ENCODE peak calls at places on chromosomes 5 and 9, in eight cellular contexts. N, F, K, P, U, G, X and V are unnamed samples.

GRCh38 chr9:132502480-132502879 is 79.9 kb upstream of the BARHL1 start:
- DNase-seq in N (no peak), U (no peak), F (no peak), X (no peak), G (no peak), K (no peak), P (no peak), V (no peak)

GRCh38 chr9:15357050-15357653 is 50.1 kb upstream of the TTC39B start:
- DNase-seq in G (no peak), U (no peak), F (no peak), X (no peak), P (peak), K (no peak), N (peak), V (no peak)

GRCh38 chr5:96468956-96469355 is 35.9 kb upstream of the PCSK1 start:
- DNase-seq in X (no peak), P (no peak), F (no peak), U (no peak), G (no peak), N (no peak), K (no peak), V (no peak)

GRCh38 chr9:133958756-133959155 is 33.4 kb downstream of the VAV2 start:
- DNase-seq in G (no peak), N (no peak), F (no peak), P (no peak), X (no peak), K (no peak), U (no peak), V (no peak)

GRCh38 chr9:88387733-88388202 is 476 bp upstream of the SPIN1 start:
- DNase-seq in N (peak), U (peak), F (peak), P (peak), X (peak), K (peak), G (peak), V (peak)

GRCh38 chr5:133844836-133845235 is 123.6 kb downstream of the C5orf15 start:
- DNase-seq in X (no peak), U (no peak), K (no peak), P (no peak), N (no peak), G (no peak), F (no peak), V (no peak)

GRCh38 chr9:136095495-136096058 is 488 bp upstream of the NACC2 start:
- DNase-seq in X (no peak), F (peak), K (no peak), N (peak), U (no peak), P (no peak), G (no peak), V (no peak)

GRCh38 chr9:7243838-7244237 is 486.1 kb downstream of the KDM4C start:
- DNase-seq in G (no peak), K (no peak), X (no peak), F (no peak), P (no peak), N (no peak), U (no peak), V (no peak)

GRCh38 chr9:89012294-89013042 is 21.2 kb downstream of the S1PR3 start:
- DNase-seq in U (no peak), F (no peak), P (no peak), X (no peak), G (no peak), K (no peak), N (no peak), V (no peak)

GRCh38 chr5:135847976-135848375 is 13.5 kb downstream of the SLC25A48 start:
- DNase-seq in G (no peak), X (no peak), N (no peak), F (no peak), K (no peak), U (no peak), P (no peak), V (no peak)

GRCh38 chr5:129361441-129362025 is 98.6 kb upstream of the ADAMTS19 start:
- DNase-seq in X (no peak), N (no peak), K (peak), G (peak), P (no peak), U (no peak), F (peak), V (no peak)

GRCh38 chr5:175752826-175753535 is 95.1 kb downstream of the HRH2 start:
- DNase-seq in P (no peak), U (no peak), F (no peak), N (no peak), G (no peak), K (no peak), X (no peak), V (no peak)

GRCh38 chr5:114192108-114192507 is 169.8 kb upstream of the KCNN2 start:
- DNase-seq in N (no peak), P (no peak), G (no peak), X (no peak), F (no peak), U (no peak), K (no peak), V (no peak)

GRCh38 chr5:157265714-157266285 is at the start of gene CYFIP2:
- DNase-seq in P (peak), X (peak), G (no peak), N (peak), K (no peak), F (peak), U (peak), V (peak)

GRCh38 chr5:33901176-33901575 is 9.4 kb upstream of the ADAMTS12 start:
- DNase-seq in F (no peak), P (no peak), X (no peak), K (peak), N (no peak), U (no peak), G (no peak), V (no peak)

GRCh38 chr9:116271991-116272390 is 118.4 kb downstream of the PAPPA start:
- DNase-seq in U (no peak), X (no peak), N (no peak), P (no peak), G (no peak), F (no peak), K (no peak), V (no peak)

GRCh38 chr5:123754167-123754840 is 242.3 kb downstream of the CSNK1G3 start:
- DNase-seq in U (peak), X (peak), G (peak), F (no peak), K (no peak), P (no peak), N (no peak), V (no peak)

GRCh38 chr5:178455480-178455835 is 134.7 kb downstream of the COL23A1 start:
- DNase-seq in N (no peak), F (no peak), P (no peak), G (no peak), U (no peak), X (no peak), K (no peak), V (no peak)

GRCh38 chr9:69097053-69097452 is 61.5 kb downstream of the FXN start:
- DNase-seq in X (no peak), U (no peak), K (no peak), G (no peak), F (no peak), N (no peak), P (no peak), V (no peak)

GRCh38 chr9:3954228-3954949 is 345.5 kb downstream of the GLIS3 start:
- DNase-seq in N (no peak), P (no peak), X (no peak), U (no peak), K (no peak), F (no peak), G (no peak), V (no peak)

GRCh38 chr5:35470866-35471265 is 146.8 kb upstream of the SPEF2 start:
- DNase-seq in U (no peak), K (no peak), F (no peak), G (no peak), X (no peak), P (no peak), N (no peak), V (no peak)

GRCh38 chr9:78261403-78262001 is 25.6 kb downstream of the CEP78 start:
- DNase-seq in P (no peak), K (no peak), F (peak), G (peak), X (peak), U (peak), N (no peak), V (no peak)

GRCh38 chr9:13397220-13397619 is 117.7 kb upstream of the MPDZ start:
- DNase-seq in X (no peak), N (no peak), P (no peak), K (no peak), U (no peak), G (no peak), F (no peak), V (no peak)

GRCh38 chr5:179250561-179251225 is 94.6 kb downstream of the ADAMTS2 start:
- DNase-seq in X (no peak), N (no peak), K (no peak), P (no peak), F (no peak), U (no peak), G (no peak), V (no peak)

GRCh38 chr5:176535655-176536131 is 1.5 kb downstream of the RNF44 start:
- DNase-seq in X (no peak), N (no peak), K (no peak), F (peak), U (no peak), G (no peak), P (peak), V (no peak)

GRCh38 chr5:165805756-165806155 is 2300.3 kb downstream of the MAT2B start:
- DNase-seq in P (no peak), X (no peak), N (no peak), F (peak), G (peak), K (no peak), U (no peak), V (no peak)

GRCh38 chr5:118377420-118377819 is 610.9 kb downstream of the DTWD2 start:
- DNase-seq in P (no peak), F (no peak), G (no peak), N (no peak), K (no peak), U (no peak), X (no peak), V (no peak)

GRCh38 chr5:150410524-150411244 is 2.0 kb downstream of the CD74 start:
- DNase-seq in F (peak), K (peak), N (peak), P (peak), X (peak), G (peak), U (peak), V (peak)

GRCh38 chr9:68920921-68921320 is 93.0 kb downstream of the PRKACG start:
- DNase-seq in F (no peak), N (no peak), X (no peak), P (no peak), G (no peak), K (no peak), U (no peak), V (no peak)